ENCODE peak calls at places on chromosomes 11 and 22, in ten cellular contexts. E is Ammon's horn; U is posterior vena cava; A is Peyer's patch; F is transverse colon; H is globus pallidus; P is stimulated activated CD4-positive, alpha-beta T cell treated with anti-CD3 and anti-CD28 coated beads, Interleukin-2, amount 100 ng/mL, for 48 hours; M is kidney epithelial cell; I is HEK293T; X is ureter. C is an unnamed sample.
A peak's percentile ranks its signal among the peaks of the same experiment; 100 is the strongest.

GRCh38 chr11:107859459-107860239 is 1.1 kb upstream of the SLC35F2 start:
- DNase-seq in P (peak; percentile 24), H (no peak), F (peak; percentile 79), I (peak; percentile 18), U (no peak), X (peak; percentile 50), E (peak; percentile 20), M (no peak), A (peak; percentile 74), C (peak; percentile 53)

GRCh38 chr11:128905345-128906184 is 14.4 kb downstream of the KCNJ5 start:
- DNase-seq in E (no peak), A (peak; percentile 61), M (no peak), U (peak; percentile 81), X (no peak), F (peak; percentile 43), H (no peak), I (peak; percentile 80), P (peak; percentile 42), C (peak; percentile 56)

GRCh38 chr22:46578824-46579561 is 41.2 kb upstream of the GRAMD4 start:
- DNase-seq in M (no peak), F (peak; percentile 60), U (peak; percentile 79), X (peak; percentile 57), H (no peak), I (no peak), E (no peak), A (peak; percentile 70), P (no peak), C (peak; percentile 57)

GRCh38 chr11:7600205-7600775 is 73.0 kb downstream of the CYB5R2 start:
- DNase-seq in M (peak; percentile 39), E (peak; percentile 77), X (peak; percentile 80), I (no peak), U (no peak), P (no peak), F (peak; percentile 21), H (peak; percentile 85), A (peak; percentile 56), C (peak; percentile 72)

GRCh38 chr11:32052218-32052617 is 38.7 kb upstream of the RCN1 start:
- DNase-seq in F (peak; percentile 46), X (peak; percentile 72), I (peak; percentile 73), U (no peak), P (peak; percentile 62), M (no peak), A (peak; percentile 78), E (peak; percentile 81), H (peak; percentile 37), C (peak; percentile 62)

GRCh38 chr11:78310500-78310909 is 107.1 kb downstream of the GAB2 start:
- DNase-seq in H (no peak), E (no peak), F (peak; percentile 64), I (no peak), X (peak; percentile 49), P (no peak), U (peak; percentile 83), A (peak; percentile 79), M (no peak), C (peak; percentile 31)

GRCh38 chr11:70076461-70076931 is 1.6 kb upstream of the ANO1 start:
- DNase-seq in P (no peak), M (no peak), H (no peak), A (no peak), I (no peak), E (no peak), X (no peak), F (no peak), U (peak; percentile 67), C (no peak)

GRCh38 chr11:31822604-31823371 is 11.7 kb upstream of the PAX6 start:
- DNase-seq in U (no peak), M (no peak), E (no peak), H (no peak), F (no peak), A (no peak), I (no peak), X (no peak), P (no peak), C (no peak)